ENCODE peak calls at places on chromosomes 16 and 17, in ten cellular contexts. Z is epithelial cell of esophagus, T is gastrocnemius medialis, M is left lung, N is A549, C is cardiac fibroblast, I is transverse colon, W is H1, X is tibial artery, Y is GM12865. J is an unnamed sample.

GRCh38 chr16:89155184-89155679 is 16.3 kb upstream of the CDH15 start:
- DNase-seq in Z (no peak), T (peak), M (no peak), N (no peak), C (peak), I (peak), W (no peak), X (peak), Y (no peak), J (no peak)

GRCh38 chr17:81705518-81706231 is 2.5 kb downstream of the MRPL12 start:
- DNase-seq in Z (no peak), T (no peak), M (no peak), N (no peak), C (no peak), I (no peak), W (no peak), X (no peak), Y (no peak), J (no peak)

GRCh38 chr17:34382586-34383224 is 19.7 kb upstream of the CCL1 start:
- DNase-seq in Z (no peak), T (no peak), M (no peak), N (no peak), C (peak), I (peak), W (no peak), X (no peak), Y (peak), J (no peak)

GRCh38 chr16:7218936-7219335 is 113.7 kb upstream of the RBFOX1 start:
- DNase-seq in Z (no peak), T (no peak), M (no peak), N (no peak), C (no peak), I (no peak), W (peak), X (no peak), Y (no peak), J (no peak)

GRCh38 chr16:27374231-27374793 is 27.7 kb upstream of the IL21R start:
- DNase-seq in Z (no peak), T (no peak), M (no peak), N (no peak), C (no peak), I (no peak), W (no peak), X (no peak), Y (peak), J (no peak)

GRCh38 chr16:51818342-51818944 is 667.4 kb upstream of the SALL1 start:
- DNase-seq in Z (peak), T (no peak), M (no peak), N (no peak), C (peak), I (peak), W (peak), X (no peak), Y (peak), J (no peak)

GRCh38 chr17:47760409-47761140 is 27.5 kb downstream of the TBX21 start:
- DNase-seq in Z (no peak), T (no peak), M (no peak), N (no peak), C (no peak), I (no peak), W (no peak), X (no peak), Y (no peak), J (no peak)

GRCh38 chr17:74768069-74768762 is 7.9 kb downstream of the NAT9 start:
- DNase-seq in Z (no peak), T (peak), M (peak), N (no peak), C (peak), I (no peak), W (no peak), X (peak), Y (no peak), J (no peak)

GRCh38 chr17:59418732-59419166 is 87.3 kb downstream of the YPEL2 start:
- DNase-seq in Z (no peak), T (no peak), M (no peak), N (no peak), C (peak), I (no peak), W (no peak), X (no peak), Y (no peak), J (no peak)

GRCh38 chr17:17439971-17440843 is 36.6 kb upstream of the MED9 start:
- DNase-seq in Z (peak), T (no peak), M (peak), N (peak), C (peak), I (peak), W (peak), X (no peak), Y (peak), J (no peak)

GRCh38 chr17:21467739-21468490 is 91.8 kb downstream of the KCNJ12 start:
- DNase-seq in Z (no peak), T (no peak), M (no peak), N (no peak), C (no peak), I (no peak), W (no peak), X (no peak), Y (no peak), J (no peak)

GRCh38 chr17:48068491-48068961 is 20.4 kb downstream of the NFE2L1 start:
- DNase-seq in Z (no peak), T (no peak), M (no peak), N (peak), C (no peak), I (no peak), W (peak), X (no peak), Y (peak), J (no peak)

GRCh38 chr17:65794572-65794971 is 233.1 kb upstream of the AXIN2 start:
- DNase-seq in Z (peak), T (no peak), M (no peak), N (peak), C (peak), I (no peak), W (no peak), X (no peak), Y (peak), J (no peak)

GRCh38 chr16:66502020-66502913 is 47.7 kb downstream of the TK2 start:
- DNase-seq in Z (no peak), T (peak), M (no peak), N (no peak), C (peak), I (no peak), W (no peak), X (peak), Y (no peak), J (no peak)

GRCh38 chr17:56023851-56024250 is 129.4 kb upstream of the ANKFN1 start:
- DNase-seq in Z (no peak), T (no peak), M (no peak), N (no peak), C (no peak), I (no peak), W (no peak), X (no peak), Y (peak), J (no peak)

GRCh38 chr17:45224671-45225050 is 3.0 kb downstream of the FMNL1 start:
- DNase-seq in Z (no peak), T (no peak), M (peak), N (no peak), C (no peak), I (no peak), W (no peak), X (no peak), Y (peak), J (no peak)

GRCh38 chr17:52790359-52790955 is 631.9 kb upstream of the CA10 start:
- DNase-seq in Z (no peak), T (no peak), M (peak), N (no peak), C (peak), I (no peak), W (no peak), X (no peak), Y (no peak), J (no peak)

GRCh38 chr16:17359778-17360177 is 111.0 kb downstream of the XYLT1 start:
- DNase-seq in Z (no peak), T (no peak), M (no peak), N (no peak), C (peak), I (no peak), W (no peak), X (no peak), Y (peak), J (no peak)

GRCh38 chr17:258906-259305 is 77.5 kb upstream of the DOC2B start:
- DNase-seq in Z (no peak), T (no peak), M (peak), N (no peak), C (no peak), I (no peak), W (peak), X (no peak), Y (no peak), J (no peak)

GRCh38 chr17:75033346-75034235 is 13.2 kb downstream of the ATP5PD start:
- DNase-seq in Z (peak), T (peak), M (peak), N (peak), C (peak), I (peak), W (peak), X (peak), Y (peak), J (no peak)

GRCh38 chr17:70310251-70310672 is 140.9 kb downstream of the KCNJ2 start:
- DNase-seq in Z (no peak), T (no peak), M (no peak), N (no peak), C (peak), I (no peak), W (no peak), X (no peak), Y (no peak), J (no peak)

DNA sequence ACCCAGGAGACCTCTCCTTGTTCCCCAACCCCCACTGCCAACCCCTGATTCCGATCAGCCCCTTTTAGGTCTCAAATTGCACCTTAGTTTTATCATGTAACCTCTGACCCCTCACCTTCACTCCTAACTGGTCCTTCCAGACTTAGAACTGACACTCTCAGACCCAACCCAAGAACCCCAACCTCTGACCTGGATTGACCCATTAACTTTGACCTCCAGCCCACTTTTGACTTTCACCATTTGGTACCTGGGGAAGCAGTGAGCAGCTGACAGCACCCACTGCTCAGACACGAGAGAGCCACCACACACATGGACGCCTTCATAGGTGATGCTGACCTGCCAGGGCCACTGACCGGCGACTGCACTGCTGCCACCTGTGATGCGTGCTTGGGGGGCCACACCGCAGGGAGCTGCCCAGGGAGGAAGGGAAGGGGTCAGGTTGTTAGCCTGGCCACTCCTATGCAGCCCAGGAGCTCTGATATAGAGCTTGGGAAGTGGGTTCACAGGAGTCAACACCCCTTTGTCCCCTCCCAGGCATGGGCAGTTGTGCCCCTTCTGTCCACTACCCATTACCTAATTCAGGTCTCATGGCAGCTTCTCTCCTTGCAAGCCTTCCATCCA is 2.4 kb downstream of the PRSS8 start:
- DNase-seq in Z (no peak), T (no peak), M (peak), N (no peak), C (no peak), I (no peak), W (no peak), X (no peak), Y (no peak), J (no peak)
- H3K4me3 ChIP-seq in Z (peak), T (no peak), M (no peak), N (no peak), C (no peak), I (no peak), W (no peak), X (no peak), Y (no peak), J (no peak)

DNA sequence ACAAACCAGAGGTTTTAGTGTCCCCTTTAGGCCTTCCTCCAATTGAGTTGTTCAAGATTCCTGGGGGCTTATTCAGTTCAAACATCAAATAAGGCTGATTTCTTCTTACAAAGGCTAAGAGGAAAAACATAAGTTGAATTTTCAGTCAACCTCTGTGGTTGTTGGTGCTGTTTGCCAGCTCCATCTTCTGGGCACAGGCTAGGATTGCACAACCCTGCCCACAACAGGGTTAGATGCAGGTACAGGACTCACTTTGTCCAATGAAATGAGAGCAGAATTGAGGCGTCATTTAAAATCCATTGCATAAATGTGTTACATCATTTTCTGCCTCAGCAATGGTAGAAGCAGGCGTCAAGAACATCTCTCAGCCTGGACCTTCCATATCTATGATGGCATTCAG is 173.3 kb downstream of the PMP22 start:
- DNase-seq in Z (peak), T (no peak), M (no peak), N (no peak), C (peak), I (no peak), W (no peak), X (no peak), Y (no peak), J (no peak)
- TF ChIP-seq CTCF in Z (peak), T (no peak), M (no peak), N (peak), C (no peak), I (no peak), W (peak), X (no peak), Y (no peak), J (peak)

DNA sequence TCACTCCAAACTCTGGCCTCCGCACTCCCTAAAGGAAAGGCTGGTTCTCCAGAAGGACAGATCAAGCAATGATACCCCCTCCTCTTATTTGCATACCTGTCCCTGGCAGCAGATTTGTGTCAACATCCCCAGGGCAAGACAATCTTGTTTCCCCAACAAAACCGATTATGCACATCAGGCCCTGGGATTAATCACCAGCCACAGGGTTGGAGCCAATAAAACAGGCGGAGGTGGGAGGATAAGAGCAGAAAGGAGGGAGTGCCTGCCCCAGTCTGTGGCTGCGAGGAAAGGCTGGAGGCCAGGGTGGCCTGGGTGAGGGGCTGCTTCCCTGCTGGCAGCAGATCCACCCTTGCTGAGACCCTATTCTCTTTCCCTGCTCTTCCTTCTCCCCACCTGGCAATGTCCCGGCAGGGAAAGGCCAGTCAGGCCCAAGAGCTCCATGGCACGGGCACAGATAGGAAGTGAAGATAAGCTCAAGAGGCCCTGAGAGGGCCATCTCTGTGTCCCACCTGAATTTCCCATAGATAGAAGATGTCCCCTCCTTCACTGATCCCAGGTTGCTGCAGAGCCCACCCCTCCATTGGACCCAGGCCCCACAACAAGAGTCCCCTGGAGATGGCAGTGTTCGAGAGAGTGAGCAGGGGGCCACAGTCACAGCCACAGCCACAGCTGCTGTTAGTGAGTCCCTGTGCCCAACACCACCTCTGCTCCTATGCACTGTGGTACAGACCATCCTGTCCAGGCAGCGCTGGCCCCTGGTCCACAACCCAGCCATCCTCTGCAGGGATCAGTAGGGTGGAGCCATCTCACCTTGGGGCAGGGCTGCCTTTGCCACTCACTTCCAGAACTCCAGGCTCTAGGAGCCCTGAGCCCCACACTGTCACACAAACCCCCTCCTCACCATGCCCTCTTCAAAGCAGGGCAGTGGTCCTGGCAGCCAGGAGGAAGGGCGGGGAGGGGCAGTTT is 137.5 kb downstream of the SDK2 start:
- DNase-seq in Z (no peak), T (no peak), M (peak), N (no peak), C (no peak), I (no peak), W (no peak), X (no peak), Y (no peak), J (no peak)
- H3K4me3 ChIP-seq in Z (no peak), T (no peak), M (no peak), N (no peak), C (no peak), I (no peak), W (no peak), X (no peak), Y (no peak), J (no peak)

GRCh38 chr16:70508752-70509151 is 14.6 kb downstream of the COG4 start:
- DNase-seq in Z (no peak), T (no peak), M (no peak), N (no peak), C (peak), I (no peak), W (no peak), X (no peak), Y (peak), J (no peak)
- TF ChIP-seq CTCF in Z (peak), T (no peak), M (no peak), N (peak), C (no peak), I (no peak), W (no peak), X (no peak), Y (no peak), J (no peak)

GRCh38 chr16:68733570-68733969 is 3.5 kb upstream of the CDH1 start:
- DNase-seq in Z (no peak), T (no peak), M (no peak), N (no peak), C (no peak), I (no peak), W (no peak), X (no peak), Y (no peak), J (no peak)

GRCh38 chr16:68734782-68735181 is 2.3 kb upstream of the CDH1 start:
- DNase-seq in Z (no peak), T (no peak), M (no peak), N (no peak), C (no peak), I (no peak), W (no peak), X (no peak), Y (no peak), J (no peak)

GRCh38 chr16:68737730-68738590 is 868 bp downstream of the CDH1 start:
- DNase-seq in Z (peak), T (no peak), M (peak), N (peak), C (no peak), I (peak), W (peak), X (no peak), Y (no peak), J (no peak)

GRCh38 chr16:68737046-68737729 is at the start of gene CDH1:
- DNase-seq in Z (peak), T (no peak), M (peak), N (no peak), C (no peak), I (peak), W (peak), X (no peak), Y (peak), J (no peak)

GRCh38 chr16:68736561-68736960 is 531 bp upstream of the CDH1 start:
- DNase-seq in Z (no peak), T (no peak), M (no peak), N (no peak), C (no peak), I (no peak), W (no peak), X (no peak), Y (no peak), J (no peak)
- H3K4me3 ChIP-seq in Z (peak), T (no peak), M (peak), N (peak), C (no peak), I (peak), W (no peak), X (no peak), Y (peak), J (no peak)